ENCODE peak calls at places on chromosomes 2 and 18, in eight cellular contexts. M, Y, N, Z, I, B, D and Q are unnamed samples.

GRCh38 chr2:14552286-14552685 is 80.2 kb upstream of the LRATD1 start:
- DNase-seq in M (no peak), Y (no peak), N (peak; percentile 67), Z (no peak), I (no peak), B (no peak), D (no peak), Q (no peak)

GRCh38 chr2:106561356-106561755 is 74.2 kb downstream of the CD8B2 start:
- DNase-seq in M (no peak), Y (no peak), N (no peak), Z (peak; percentile 70), I (peak; percentile 50), B (no peak), D (no peak), Q (no peak)

GRCh38 chr2:106108351-106108750 is 85.8 kb downstream of the UXS1 start:
- DNase-seq in M (no peak), Y (peak; percentile 25), N (peak; percentile 63), Z (no peak), I (no peak), B (no peak), D (no peak), Q (peak; percentile 8)

GRCh38 chr2:27378096-27378808 is 2.3 kb downstream of the ZNF513 start:
- DNase-seq in M (no peak), Y (peak; percentile 52), N (no peak), Z (no peak), I (no peak), B (no peak), D (peak; percentile 54), Q (no peak)

GRCh38 chr2:106866636-106867035 is 19.3 kb downstream of the ST6GAL2 start:
- DNase-seq in M (no peak), Y (no peak), N (no peak), Z (no peak), I (no peak), B (no peak), D (no peak), Q (no peak)

GRCh38 chr2:97819769-97820168 is 106.4 kb downstream of the ZAP70 start:
- DNase-seq in M (no peak), Y (no peak), N (no peak), Z (no peak), I (no peak), B (no peak), D (no peak), Q (no peak)

GRCh38 chr2:42118759-42119569 is 50.2 kb upstream of the EML4 start:
- DNase-seq in M (no peak), Y (no peak), N (no peak), Z (no peak), I (no peak), B (no peak), D (no peak), Q (no peak)

GRCh38 chr2:106581755-106582430 is 94.7 kb downstream of the CD8B2 start:
- DNase-seq in M (peak; percentile 41), Y (peak; percentile 73), N (peak; percentile 69), Z (peak; percentile 68), I (no peak), B (peak; percentile 38), D (peak; percentile 58), Q (peak; percentile 18)

GRCh38 chr2:31467426-31467825 is 52.9 kb upstream of the XDH start:
- DNase-seq in M (no peak), Y (no peak), N (no peak), Z (no peak), I (no peak), B (no peak), D (no peak), Q (no peak)

GRCh38 chr2:149226790-149227189 is 103.6 kb upstream of the LYPD6 start:
- DNase-seq in M (no peak), Y (no peak), N (no peak), Z (no peak), I (no peak), B (no peak), D (no peak), Q (no peak)

GRCh38 chr18:13216092-13216582 is 2.4 kb upstream of the LDLRAD4 start:
- DNase-seq in M (peak; percentile 63), Y (peak; percentile 71), N (peak; percentile 81), Z (peak; percentile 79), I (peak; percentile 75), B (peak; percentile 76), D (peak; percentile 88), Q (peak; percentile 43)

GRCh38 chr2:231710751-231711676 is 2.7 kb downstream of the PTMA start:
- DNase-seq in M (no peak), Y (no peak), N (peak; percentile 50), Z (peak; percentile 51), I (no peak), B (no peak), D (peak; percentile 63), Q (peak; percentile 75)

GRCh38 chr2:241309684-241310117 is 5.8 kb downstream of the HDLBP start:
- DNase-seq in M (no peak), Y (no peak), N (no peak), Z (no peak), I (no peak), B (no peak), D (no peak), Q (no peak)

GRCh38 chr18:77359561-77360314 is 110.1 kb downstream of the GALR1 start:
- DNase-seq in M (no peak), Y (no peak), N (no peak), Z (no peak), I (no peak), B (no peak), D (no peak), Q (no peak)
- TF ChIP-seq POLR2A in M (no peak), Y (no peak), N (no peak), Z (no peak), I (no peak), B (no peak), D (no peak), Q (no peak)

GRCh38 chr2:218046234-218046633 is 22.8 kb upstream of the RUFY4 start:
- DNase-seq in M (no peak), Y (no peak), N (no peak), Z (no peak), I (no peak), B (no peak), D (no peak), Q (no peak)
- TF ChIP-seq POLR2A in M (no peak), Y (no peak), N (no peak), Z (no peak), I (no peak), B (no peak), D (no peak), Q (no peak)

GRCh38 chr2:109545828-109546713 is 67.7 kb downstream of the SEPTIN10 start:
- DNase-seq in M (peak; percentile 67), Y (peak; percentile 69), N (peak; percentile 79), Z (peak; percentile 41), I (peak; percentile 52), B (peak; percentile 65), D (peak; percentile 71), Q (peak; percentile 68)
- TF ChIP-seq POLR2A in M (no peak), Y (no peak), N (no peak), Z (no peak), I (no peak), B (no peak), D (no peak), Q (no peak)

GRCh38 chr2:111119004-111119846 is 1.5 kb upstream of the BCL2L11 start:
- DNase-seq in M (peak; percentile 25), Y (no peak), N (no peak), Z (no peak), I (no peak), B (peak; percentile 30), D (peak; percentile 72), Q (peak; percentile 62)

GRCh38 chr2:111119847-111120252 is 864 bp upstream of the BCL2L11 start:
- DNase-seq in M (no peak), Y (no peak), N (no peak), Z (no peak), I (no peak), B (no peak), D (no peak), Q (peak; percentile 63)

GRCh38 chr2:111121873-111122630 is 1.3 kb downstream of the BCL2L11 start:
- DNase-seq in M (peak; percentile 89), Y (peak; percentile 86), N (peak; percentile 88), Z (peak; percentile 92), I (peak; percentile 74), B (peak; percentile 93), D (peak; percentile 95), Q (peak; percentile 96)

GRCh38 chr2:111121028-111121872 is 536 bp downstream of the BCL2L11 start:
- DNase-seq in M (peak; percentile 63), Y (peak; percentile 45), N (peak; percentile 50), Z (peak; percentile 56), I (peak; percentile 38), B (peak; percentile 57), D (peak; percentile 77), Q (peak; percentile 74)

GRCh38 chr2:111120253-111121027 is at the start of gene BCL2L11:
- DNase-seq in M (peak; percentile 96), Y (peak; percentile 94), N (peak; percentile 94), Z (peak; percentile 91), I (peak; percentile 87), B (peak; percentile 96), D (peak; percentile 97), Q (peak; percentile 95)
- TF ChIP-seq POLR2A in M (peak; percentile 86), Y (peak; percentile 90), N (peak; percentile 32), Z (peak; percentile 95), I (no peak), B (peak; percentile 95), D (peak; percentile 89), Q (peak; percentile 80)

DNA sequence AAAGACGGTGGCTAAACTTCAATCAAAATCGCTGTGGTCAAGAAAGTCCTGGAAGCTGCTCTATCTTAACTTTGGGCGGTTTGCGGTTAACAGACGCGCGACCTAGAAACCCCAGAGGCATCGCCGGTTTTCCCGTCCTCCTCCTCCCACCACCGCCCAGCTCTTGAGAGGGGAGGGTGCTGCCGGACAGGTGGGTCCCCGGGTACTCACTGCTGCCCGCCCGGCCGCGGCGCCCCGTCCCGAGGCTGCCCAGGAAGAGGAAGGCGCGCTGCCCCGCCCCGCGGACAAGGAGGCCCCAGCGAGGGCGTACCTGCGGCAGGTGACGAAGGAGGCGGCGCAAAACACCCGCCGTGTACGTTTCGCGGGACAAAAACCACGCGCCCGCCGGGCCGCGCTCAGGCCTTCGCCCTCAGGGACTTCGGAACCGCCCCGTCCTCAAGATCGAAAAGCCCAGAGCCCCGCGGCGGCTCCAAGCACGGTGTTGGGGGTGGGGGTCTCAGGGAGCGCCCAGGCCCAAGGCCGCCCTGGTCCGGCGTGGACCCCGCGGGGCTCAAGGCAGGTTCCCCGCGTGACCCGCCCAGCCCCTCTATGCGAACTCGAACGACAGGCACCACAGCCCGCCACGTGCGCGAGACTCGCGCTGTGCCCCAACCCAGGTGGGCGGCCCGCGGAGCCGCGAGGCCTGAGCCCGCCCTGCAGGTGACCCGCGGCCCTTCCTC is at the start of gene SH3YL1:
- DNase-seq in M (peak; percentile 87), Y (peak; percentile 14), N (peak; percentile 38), Z (peak; percentile 39), I (peak; percentile 50), B (peak; percentile 61), D (peak; percentile 93), Q (peak; percentile 59)
- TF ChIP-seq POLR2A in M (peak; percentile 89), Y (no peak), N (no peak), Z (no peak), I (no peak), B (no peak), D (peak; percentile 79), Q (no peak)